ENCODE peak calls at places on chromosomes 11 and 22, in four cellular contexts. U, H, L and B are unnamed samples.

GRCh38 chr22:29115682-29116313 is 43.0 kb downstream of the KREMEN1 start:
- DNase-seq in U (no peak), H (no peak), L (no peak), B (no peak)

GRCh38 chr22:25509391-25509791 is 55.1 kb upstream of the GRK3 start:
- DNase-seq in U (no peak), H (no peak), L (no peak), B (no peak)

GRCh38 chr22:27798526-27799333 is 2.8 kb downstream of the MN1 start:
- DNase-seq in U (no peak), H (no peak), L (peak), B (no peak)

GRCh38 chr11:69699213-69699612 is 4.6 kb downstream of the FGF19 start:
- DNase-seq in U (no peak), H (no peak), L (peak), B (no peak)

GRCh38 chr11:118663929-118664328 is 15.5 kb downstream of the TREH start:
- DNase-seq in U (no peak), H (no peak), L (no peak), B (no peak)

GRCh38 chr11:131481317-131481716 is 110.9 kb downstream of the NTM start:
- DNase-seq in U (no peak), H (no peak), L (no peak), B (no peak)

GRCh38 chr11:79920480-79920879 is 479.6 kb upstream of the TENM4 start:
- DNase-seq in U (no peak), H (no peak), L (no peak), B (no peak)

GRCh38 chr11:6737872-6738466 is 33.8 kb downstream of the OR2AG2 start:
- DNase-seq in U (no peak), H (no peak), L (peak), B (no peak)

GRCh38 chr11:46999217-46999616 is 62.7 kb downstream of the CSTPP1 start:
- DNase-seq in U (no peak), H (no peak), L (no peak), B (no peak)

GRCh38 chr11:80898910-80899309 is 1458.1 kb upstream of the TENM4 start:
- DNase-seq in U (no peak), H (no peak), L (no peak), B (no peak)

GRCh38 chr11:10581481-10582019 is 13.1 kb upstream of the LYVE1 start:
- DNase-seq in U (peak), H (no peak), L (peak), B (peak)

GRCh38 chr11:72072348-72072747 is 8.0 kb downstream of the NUMA1 start:
- DNase-seq in U (no peak), H (no peak), L (peak), B (no peak)

GRCh38 chr22:47620391-47620790 is 857.9 kb downstream of the TBC1D22A start:
- DNase-seq in U (no peak), H (no peak), L (no peak), B (peak)

GRCh38 chr11:119120639-119121007 is 757 bp upstream of the HINFP start:
- DNase-seq in U (no peak), H (no peak), L (no peak), B (peak)

GRCh38 chr22:17172172-17172833 is 13.2 kb upstream of the HDHD5 start:
- DNase-seq in U (no peak), H (no peak), L (no peak), B (no peak)

GRCh38 chr11:81967242-81967641 is 766.4 kb downstream of the FAM181B start:
- DNase-seq in U (no peak), H (no peak), L (peak), B (no peak)

GRCh38 chr11:119426142-119426541 is 3.2 kb upstream of the THY1 start:
- DNase-seq in U (no peak), H (no peak), L (no peak), B (no peak)

GRCh38 chr22:35674335-35674734 is 26.1 kb downstream of the APOL6 start:
- DNase-seq in U (no peak), H (no peak), L (no peak), B (no peak)

GRCh38 chr11:95923730-95924413 is at the start of gene MTMR2:
- DNase-seq in U (peak), H (peak), L (peak), B (peak)

GRCh38 chr11:110373061-110373702 is 56.6 kb upstream of the FDX1 start:
- DNase-seq in U (no peak), H (no peak), L (peak), B (peak)

GRCh38 chr11:35029979-35030378 is 109.0 kb upstream of the CD44 start:
- DNase-seq in U (no peak), H (no peak), L (peak), B (peak)

GRCh38 chr11:121293276-121293569 is 652 bp downstream of the SC5D start:
- DNase-seq in U (no peak), H (no peak), L (peak), B (no peak)

GRCh38 chr11:72716291-72716690 is 35.9 kb downstream of the ARAP1 start:
- DNase-seq in U (no peak), H (no peak), L (no peak), B (no peak)

GRCh38 chr22:47783433-47784366 is 1021.2 kb downstream of the TBC1D22A start:
- DNase-seq in U (no peak), H (no peak), L (no peak), B (peak)

GRCh38 chr11:93238956-93239355 is 41.2 kb upstream of the SLC36A4 start:
- DNase-seq in U (no peak), H (no peak), L (no peak), B (no peak)

GRCh38 chr22:26416670-26417270 is 12.3 kb upstream of the ASPHD2 start:
- DNase-seq in U (no peak), H (no peak), L (peak), B (no peak)

GRCh38 chr22:31818481-31819392 is 64.9 kb downstream of the DEPDC5 start:
- DNase-seq in U (no peak), H (no peak), L (peak), B (no peak)

GRCh38 chr11:109695696-109696095 is 273.7 kb downstream of the C11orf87 start:
- DNase-seq in U (no peak), H (no peak), L (peak), B (no peak)

GRCh38 chr11:126465573-126466287 is 110.2 kb downstream of the ST3GAL4 start:
- DNase-seq in U (no peak), H (no peak), L (no peak), B (no peak)

GRCh38 chr22:37057226-37057625 is 5.7 kb downstream of the KCTD17 start:
- DNase-seq in U (no peak), H (no peak), L (no peak), B (no peak)
- TF ChIP-seq CTCF in U (no peak), H (no peak), L (no peak), B (no peak)

GRCh38 chr11:75242722-75243600 is 2.4 kb downstream of the TPBGL start:
- DNase-seq in U (peak), H (no peak), L (no peak), B (peak)

GRCh38 chr11:75244052-75244814 is 3.7 kb downstream of the TPBGL start:
- DNase-seq in U (peak), H (no peak), L (no peak), B (peak)

GRCh38 chr11:75246006-75246672 is 5.6 kb downstream of the TPBGL start:
- DNase-seq in U (no peak), H (no peak), L (no peak), B (peak)

GRCh38 chr11:75246673-75247350 is 6.2 kb downstream of the TPBGL start:
- DNase-seq in U (peak), H (no peak), L (no peak), B (peak)

DNA sequence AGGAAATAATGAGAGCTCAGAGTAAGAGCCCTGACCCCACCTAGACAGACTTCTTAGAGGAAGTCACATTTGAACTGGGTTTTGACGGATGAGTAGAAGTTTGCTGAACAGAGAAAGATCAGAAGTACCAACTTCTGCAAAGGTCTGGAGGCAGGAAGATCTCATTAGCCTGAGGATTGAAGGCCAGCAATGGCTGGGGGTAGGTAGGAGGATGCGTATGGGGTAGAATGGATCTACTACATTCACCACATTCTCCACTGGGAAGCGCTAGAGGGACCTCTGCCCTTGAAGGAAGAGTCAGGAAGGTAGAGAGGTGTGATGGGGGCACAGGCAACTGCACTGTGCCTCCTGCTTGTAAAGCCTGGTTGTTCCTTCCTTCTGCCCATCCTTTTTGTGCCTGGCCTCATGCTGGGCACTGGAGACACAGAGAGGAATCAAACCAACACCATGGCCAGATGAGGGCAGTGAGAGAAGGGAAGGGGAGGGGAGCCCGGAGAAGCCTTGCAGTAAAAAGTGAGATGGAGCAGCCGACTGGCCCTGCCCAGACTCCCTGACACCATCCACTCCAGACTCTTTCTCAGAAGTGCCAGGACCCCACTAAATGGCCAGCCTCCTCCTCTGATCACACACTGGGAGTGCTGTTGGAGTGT is 4.9 kb downstream of the TPBGL start:
- DNase-seq in U (peak), H (no peak), L (no peak), B (peak)
- TF ChIP-seq CTCF in U (no peak), H (no peak), L (no peak), B (no peak)

GRCh38 chr11:64269380-64270234 is 14.9 kb downstream of the BAD start:
- DNase-seq in U (peak), H (peak), L (peak), B (peak)
- TF ChIP-seq CTCF in U (no peak), H (no peak), L (no peak), B (peak)

DNA sequence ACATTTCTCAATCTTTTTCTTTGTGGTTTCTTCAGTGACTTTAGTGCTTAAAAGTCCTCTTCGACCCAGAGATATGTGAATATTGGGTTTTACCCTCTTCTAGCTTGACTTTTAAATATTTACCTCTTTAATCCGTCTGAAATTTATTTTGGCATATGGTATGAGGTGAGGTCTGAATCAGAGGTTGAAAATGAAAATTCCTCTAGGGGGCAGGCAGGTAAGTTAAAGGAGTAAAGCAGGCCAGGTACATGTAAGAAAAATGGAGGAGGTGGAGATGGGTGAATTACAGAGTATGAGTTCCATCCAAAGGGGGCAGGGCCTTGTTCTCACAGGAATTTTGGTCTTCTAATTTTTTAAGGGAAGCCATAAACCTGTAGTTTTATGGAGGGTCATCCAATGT is 263.8 kb upstream of the NARS2 start:
- DNase-seq in U (no peak), H (no peak), L (no peak), B (no peak)
- TF ChIP-seq CTCF in U (no peak), H (no peak), L (no peak), B (no peak)

GRCh38 chr22:39558950-39559349 is 11.6 kb upstream of the CACNA1I start:
- DNase-seq in U (no peak), H (no peak), L (no peak), B (no peak)

GRCh38 chr22:39558254-39558727 is 12.3 kb upstream of the CACNA1I start:
- DNase-seq in U (no peak), H (no peak), L (no peak), B (no peak)

GRCh38 chr22:39556970-39557811 is 13.4 kb upstream of the CACNA1I start:
- DNase-seq in U (no peak), H (no peak), L (peak), B (no peak)

GRCh38 chr22:39560127-39560526 is 10.4 kb upstream of the CACNA1I start:
- DNase-seq in U (no peak), H (no peak), L (no peak), B (no peak)

DNA sequence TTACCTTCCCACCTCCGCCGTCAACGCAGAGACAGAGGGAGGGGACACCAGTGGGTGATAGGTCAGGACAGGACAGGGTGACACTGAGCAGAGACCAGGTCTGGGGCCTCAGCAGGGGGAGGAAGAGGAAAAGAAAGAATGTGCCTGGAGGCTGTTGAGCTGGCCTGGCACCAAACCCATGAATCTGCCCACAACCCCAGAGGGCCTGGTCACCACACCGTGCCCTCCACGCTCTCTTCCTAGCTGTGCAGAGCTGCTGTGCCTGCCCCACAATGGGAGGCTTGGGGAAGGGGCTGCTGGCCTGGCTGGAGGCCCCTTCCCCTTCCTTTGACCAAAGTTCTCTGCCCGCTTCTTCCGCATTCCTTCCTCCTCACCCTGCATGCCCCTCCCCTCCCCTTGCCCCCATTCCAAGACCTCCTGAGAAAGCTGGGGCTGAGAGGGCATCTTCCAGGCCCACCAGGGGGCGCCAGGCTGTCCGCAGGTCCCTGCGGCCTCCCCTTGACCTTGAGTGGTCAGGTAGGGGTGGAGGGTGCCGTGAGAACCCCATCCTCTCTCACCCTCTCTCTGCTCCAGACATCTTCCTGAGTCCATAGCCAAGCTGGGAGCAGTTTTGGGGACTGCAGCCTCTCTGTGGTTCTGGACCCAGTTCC is 11.0 kb upstream of the CACNA1I start:
- DNase-seq in U (no peak), H (no peak), L (no peak), B (no peak)
- TF ChIP-seq CTCF in U (no peak), H (no peak), L (peak), B (peak)

DNA sequence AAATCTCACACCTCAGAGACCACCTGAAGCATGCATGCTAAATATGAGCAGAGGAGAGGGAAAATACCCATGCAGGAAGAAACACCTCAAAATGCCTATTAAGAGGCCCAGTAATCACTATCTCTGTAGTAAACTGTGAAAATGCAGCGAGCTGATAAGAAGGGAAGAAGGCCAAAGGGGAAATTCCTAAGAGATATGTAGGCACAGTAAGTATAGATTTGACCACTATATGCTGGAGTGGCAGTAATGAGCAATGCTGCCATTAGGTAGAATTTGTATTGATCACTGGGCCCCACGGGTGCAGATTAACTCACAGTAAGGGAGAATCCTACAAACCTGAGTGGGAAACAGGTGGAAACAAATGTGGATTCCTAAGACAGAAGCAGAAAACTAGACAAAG is 1813.1 kb upstream of the RAG2 start:
- DNase-seq in U (no peak), H (no peak), L (no peak), B (no peak)
- TF ChIP-seq CTCF in U (no peak), H (no peak), L (peak), B (no peak)

DNA sequence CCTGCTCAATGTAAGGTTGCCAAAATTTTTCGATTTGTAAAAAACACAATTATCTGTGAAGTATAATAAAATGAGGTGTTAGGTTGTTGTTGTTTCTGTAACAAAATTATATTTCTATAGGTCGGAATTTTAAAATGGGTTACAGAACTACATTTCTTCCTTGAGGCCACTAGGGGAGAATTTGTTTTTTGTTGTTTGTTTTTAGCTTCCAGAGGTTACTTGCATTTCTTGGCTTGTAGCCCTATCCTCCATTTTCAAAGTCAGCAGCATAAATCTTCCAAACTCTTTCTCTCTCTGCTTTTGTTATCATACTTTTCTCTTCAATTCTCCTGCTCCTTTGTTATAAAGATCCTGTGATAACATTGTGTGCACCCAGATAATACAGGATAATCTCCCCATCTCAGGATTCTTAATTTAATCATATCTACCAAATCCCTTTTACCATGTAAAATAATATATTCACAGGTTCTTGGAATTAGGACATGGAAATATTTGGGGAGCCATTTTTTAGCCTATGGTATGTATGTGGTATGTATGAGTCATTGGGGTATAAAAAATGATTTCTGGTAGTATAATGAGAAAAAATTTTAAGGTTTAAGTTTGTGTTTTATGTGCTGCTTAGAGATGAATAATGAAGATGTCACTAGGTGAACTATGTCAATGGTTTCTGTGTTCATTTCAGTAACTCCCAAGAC is 9.4 kb upstream of the PATL1 start:
- DNase-seq in U (no peak), H (no peak), L (peak), B (no peak)
- TF ChIP-seq CTCF in U (no peak), H (no peak), L (peak), B (no peak)

GRCh38 chr22:22461111-22461510 is 47.4 kb downstream of the ZNF280B start:
- DNase-seq in U (no peak), H (no peak), L (no peak), B (no peak)
- TF ChIP-seq CTCF in U (no peak), H (no peak), L (no peak), B (no peak)